ENCODE peak calls at places on chromosomes 5 and 9, in four cellular contexts. J, T, M and Z are unnamed samples.
A peak's percentile ranks its signal among the peaks of the same experiment; 100 is the strongest.

GRCh38 chr5:93192107-93192506 is 388.9 kb downstream of the NR2F1-AS1 start:
- DNase-seq in T (no peak), M (no peak), J (peak; percentile 88), Z (peak; percentile 50)

GRCh38 chr9:80878556-80878955 is 810.8 kb downstream of the TLE1 start:
- DNase-seq in M (no peak), T (no peak), J (peak; percentile 86), Z (no peak)

GRCh38 chr5:172443441-172444109 is 10.8 kb downstream of the SH3PXD2B start:
- DNase-seq in J (peak; percentile 95), M (peak; percentile 40), T (no peak), Z (peak; percentile 98)

GRCh38 chr5:142839711-142840441 is 69.7 kb downstream of the ARHGAP26 start:
- DNase-seq in J (peak; percentile 30), M (no peak), T (peak; percentile 50), Z (no peak)

GRCh38 chr5:159084053-159084452 is 15.7 kb downstream of the EBF1 start:
- DNase-seq in T (no peak), J (no peak), M (no peak), Z (no peak)

GRCh38 chr5:159061834-159062530 is 37.7 kb downstream of the EBF1 start:
- DNase-seq in J (peak; percentile 49), T (no peak), M (no peak), Z (no peak)

GRCh38 chr9:4197548-4197947 is 102.3 kb downstream of the GLIS3 start:
- DNase-seq in J (no peak), M (no peak), T (peak; percentile 38), Z (peak; percentile 31)

GRCh38 chr5:757346-757930 is 27.1 kb downstream of the ZDHHC11B start:
- DNase-seq in T (no peak), M (no peak), J (no peak), Z (no peak)

GRCh38 chr9:98926016-98926415 is 17.7 kb upstream of the COL15A1 start:
- DNase-seq in M (no peak), T (no peak), J (peak; percentile 41), Z (no peak)

GRCh38 chr5:19577882-19578281 is 410.1 kb downstream of the CDH18 start:
- DNase-seq in T (no peak), M (no peak), J (no peak), Z (no peak)

GRCh38 chr9:127280880-127281660 is 16.5 kb downstream of the GARNL3 start:
- DNase-seq in J (no peak), M (no peak), T (no peak), Z (no peak)

GRCh38 chr9:14096182-14096922 is 217.6 kb downstream of the NFIB start:
- DNase-seq in T (no peak), J (peak; percentile 88), M (no peak), Z (peak; percentile 95)

GRCh38 chr9:3858961-3859360 is 333.2 kb upstream of the RFX3 start:
- DNase-seq in T (no peak), M (no peak), J (peak; percentile 43), Z (no peak)

GRCh38 chr9:137672907-137673791 is 54.3 kb downstream of the EHMT1 start:
- DNase-seq in J (peak; percentile 89), M (peak; percentile 22), T (peak; percentile 75), Z (peak; percentile 82)

GRCh38 chr9:134983094-134983493 is 65.4 kb upstream of the FCN1 start:
- DNase-seq in T (no peak), M (no peak), J (no peak), Z (peak; percentile 37)

GRCh38 chr9:20524776-20525175 is 97.5 kb downstream of the MLLT3 start:
- DNase-seq in M (no peak), J (peak; percentile 13), T (no peak), Z (no peak)